ENCODE peak calls at places on chromosome 1, in ten cellular contexts. One of them, this sample, is unnamed.

GRCh38 chr1:218521414-218522169 is 176.5 kb downstream of the TGFB2 start:
- DNase-seq in K562: peak; percentile 65
- DNase-seq in mesenchymal stem cell: no peak
- DNase-seq in neural progenitor cell: peak; percentile 52
- DNase-seq in colonic mucosa: peak; percentile 50
- DNase-seq in endothelial cell of umbilical vein: peak; percentile 65
- DNase-seq in H1: peak; percentile 5
- DNase-seq in HepG2: peak; percentile 45
- DNase-seq in fibroblast of lung: no peak
- DNase-seq in H9: peak; percentile 67
- DNase-seq in this sample: peak; percentile 79

GRCh38 chr1:2826316-2826715 is 24.8 kb upstream of the TTC34 start:
- DNase-seq in H9: no peak
- DNase-seq in fibroblast of lung: no peak
- DNase-seq in neural progenitor cell: no peak
- DNase-seq in HepG2: no peak
- DNase-seq in colonic mucosa: no peak
- DNase-seq in endothelial cell of umbilical vein: no peak
- DNase-seq in K562: no peak
- DNase-seq in mesenchymal stem cell: no peak
- DNase-seq in H1: no peak
- DNase-seq in this sample: no peak

GRCh38 chr1:16038620-16038912 is 5.0 kb upstream of the CLCNKB start:
- DNase-seq in H9: no peak
- DNase-seq in colonic mucosa: no peak
- DNase-seq in mesenchymal stem cell: no peak
- DNase-seq in H1: no peak
- DNase-seq in HepG2: peak; percentile 62
- DNase-seq in K562: peak; percentile 62
- DNase-seq in neural progenitor cell: no peak
- DNase-seq in fibroblast of lung: no peak
- DNase-seq in endothelial cell of umbilical vein: no peak
- DNase-seq in this sample: no peak

GRCh38 chr1:14740016-14740415 is 141.5 kb downstream of the KAZN start:
- DNase-seq in H9: peak; percentile 49
- DNase-seq in H1: no peak
- DNase-seq in K562: no peak
- DNase-seq in HepG2: no peak
- DNase-seq in neural progenitor cell: peak; percentile 62
- DNase-seq in fibroblast of lung: no peak
- DNase-seq in colonic mucosa: no peak
- DNase-seq in mesenchymal stem cell: no peak
- DNase-seq in endothelial cell of umbilical vein: no peak
- DNase-seq in this sample: peak; percentile 63

GRCh38 chr1:35454616-35455015 is 102.6 kb downstream of the KIAA0319L start:
- DNase-seq in HepG2: peak; percentile 23
- DNase-seq in K562: no peak
- DNase-seq in mesenchymal stem cell: peak; percentile 85
- DNase-seq in endothelial cell of umbilical vein: peak; percentile 42
- DNase-seq in fibroblast of lung: peak; percentile 59
- DNase-seq in neural progenitor cell: no peak
- DNase-seq in colonic mucosa: no peak
- DNase-seq in H9: no peak
- DNase-seq in H1: no peak
- DNase-seq in this sample: no peak

GRCh38 chr1:85444381-85444780 is 20.6 kb downstream of the DDAH1 start:
- DNase-seq in fibroblast of lung: peak; percentile 53
- DNase-seq in H1: no peak
- DNase-seq in endothelial cell of umbilical vein: no peak
- DNase-seq in H9: no peak
- DNase-seq in K562: no peak
- DNase-seq in neural progenitor cell: no peak
- DNase-seq in colonic mucosa: no peak
- DNase-seq in HepG2: no peak
- DNase-seq in mesenchymal stem cell: no peak
- DNase-seq in this sample: no peak

GRCh38 chr1:152811050-152811449 is 721 bp upstream of the LCE1B start:
- DNase-seq in K562: no peak
- DNase-seq in endothelial cell of umbilical vein: no peak
- DNase-seq in colonic mucosa: no peak
- DNase-seq in H9: no peak
- DNase-seq in H1: no peak
- DNase-seq in HepG2: no peak
- DNase-seq in mesenchymal stem cell: no peak
- DNase-seq in neural progenitor cell: no peak
- DNase-seq in fibroblast of lung: no peak
- DNase-seq in this sample: no peak

GRCh38 chr1:94617139-94617805 is 75.7 kb upstream of the F3 start:
- DNase-seq in HepG2: no peak
- DNase-seq in H9: no peak
- DNase-seq in fibroblast of lung: peak; percentile 83
- DNase-seq in neural progenitor cell: no peak
- DNase-seq in mesenchymal stem cell: no peak
- DNase-seq in H1: no peak
- DNase-seq in colonic mucosa: no peak
- DNase-seq in K562: no peak
- DNase-seq in endothelial cell of umbilical vein: no peak
- DNase-seq in this sample: no peak

GRCh38 chr1:2180297-2181245 is 14.0 kb downstream of the FAAP20 start:
- DNase-seq in colonic mucosa: no peak
- DNase-seq in HepG2: no peak
- DNase-seq in mesenchymal stem cell: peak; percentile 33
- DNase-seq in fibroblast of lung: no peak
- DNase-seq in K562: peak; percentile 82
- DNase-seq in endothelial cell of umbilical vein: no peak
- DNase-seq in H1: no peak
- DNase-seq in H9: no peak
- DNase-seq in neural progenitor cell: no peak
- DNase-seq in this sample: no peak

GRCh38 chr1:151145158-151146071 is 1.0 kb downstream of the SEMA6C start:
- DNase-seq in H1: no peak
- DNase-seq in K562: no peak
- DNase-seq in neural progenitor cell: peak; percentile 58
- DNase-seq in HepG2: no peak
- DNase-seq in endothelial cell of umbilical vein: peak; percentile 49
- DNase-seq in fibroblast of lung: peak; percentile 4
- DNase-seq in colonic mucosa: no peak
- DNase-seq in H9: no peak
- DNase-seq in mesenchymal stem cell: peak; percentile 46
- DNase-seq in this sample: peak; percentile 63

GRCh38 chr1:168082008-168082876 is 54.5 kb downstream of the GPR161 start:
- DNase-seq in neural progenitor cell: peak; percentile 82
- DNase-seq in H9: peak; percentile 90
- DNase-seq in mesenchymal stem cell: peak; percentile 73
- DNase-seq in endothelial cell of umbilical vein: peak; percentile 81
- DNase-seq in H1: peak; percentile 60
- DNase-seq in K562: peak; percentile 82
- DNase-seq in HepG2: peak; percentile 57
- DNase-seq in colonic mucosa: peak; percentile 81
- DNase-seq in fibroblast of lung: peak; percentile 59
- DNase-seq in this sample: peak; percentile 91

GRCh38 chr1:201332021-201332420 is 45.5 kb downstream of the TNNT2 start:
- DNase-seq in colonic mucosa: no peak
- DNase-seq in fibroblast of lung: no peak
- DNase-seq in HepG2: no peak
- DNase-seq in H1: no peak
- DNase-seq in neural progenitor cell: no peak
- DNase-seq in H9: no peak
- DNase-seq in mesenchymal stem cell: no peak
- DNase-seq in K562: no peak
- DNase-seq in endothelial cell of umbilical vein: no peak
- DNase-seq in this sample: no peak

GRCh38 chr1:243596441-243597183 is 253.4 kb downstream of the AKT3 start:
- DNase-seq in fibroblast of lung: peak; percentile 99
- DNase-seq in H1: no peak
- DNase-seq in colonic mucosa: no peak
- DNase-seq in endothelial cell of umbilical vein: no peak
- DNase-seq in H9: no peak
- DNase-seq in K562: no peak
- DNase-seq in mesenchymal stem cell: peak; percentile 85
- DNase-seq in neural progenitor cell: no peak
- DNase-seq in HepG2: no peak
- DNase-seq in this sample: no peak

GRCh38 chr1:234108921-234109320 is 204.4 kb downstream of the SLC35F3 start:
- DNase-seq in H9: no peak
- DNase-seq in fibroblast of lung: peak; percentile 66
- DNase-seq in neural progenitor cell: no peak
- DNase-seq in colonic mucosa: no peak
- DNase-seq in H1: no peak
- DNase-seq in K562: no peak
- DNase-seq in HepG2: no peak
- DNase-seq in endothelial cell of umbilical vein: no peak
- DNase-seq in mesenchymal stem cell: no peak
- DNase-seq in this sample: no peak

GRCh38 chr1:107692580-107693345 is 272.2 kb downstream of the VAV3 start:
- DNase-seq in H9: no peak
- DNase-seq in neural progenitor cell: no peak
- DNase-seq in colonic mucosa: no peak
- DNase-seq in fibroblast of lung: peak; percentile 24
- DNase-seq in endothelial cell of umbilical vein: no peak
- DNase-seq in HepG2: no peak
- DNase-seq in K562: no peak
- DNase-seq in mesenchymal stem cell: no peak
- DNase-seq in H1: no peak
- DNase-seq in this sample: peak; percentile 60

GRCh38 chr1:233016798-233017197 is 66.4 kb downstream of the NTPCR start:
- DNase-seq in K562: no peak
- DNase-seq in HepG2: no peak
- DNase-seq in mesenchymal stem cell: peak; percentile 57
- DNase-seq in H9: no peak
- DNase-seq in colonic mucosa: no peak
- DNase-seq in endothelial cell of umbilical vein: no peak
- DNase-seq in neural progenitor cell: no peak
- DNase-seq in H1: no peak
- DNase-seq in fibroblast of lung: no peak
- DNase-seq in this sample: no peak

GRCh38 chr1:95496792-95497191 is 262.8 kb downstream of the RWDD3 start:
- DNase-seq in endothelial cell of umbilical vein: no peak
- DNase-seq in HepG2: no peak
- DNase-seq in mesenchymal stem cell: no peak
- DNase-seq in K562: no peak
- DNase-seq in colonic mucosa: no peak
- DNase-seq in H9: no peak
- DNase-seq in fibroblast of lung: no peak
- DNase-seq in neural progenitor cell: no peak
- DNase-seq in H1: no peak
- DNase-seq in this sample: peak; percentile 47

GRCh38 chr1:205504311-205505075 is at the start of gene CDK18:
- DNase-seq in mesenchymal stem cell: peak; percentile 55
- DNase-seq in H9: peak; percentile 97
- DNase-seq in fibroblast of lung: peak; percentile 32
- DNase-seq in neural progenitor cell: peak; percentile 85
- DNase-seq in H1: peak; percentile 69
- DNase-seq in endothelial cell of umbilical vein: no peak
- DNase-seq in colonic mucosa: peak; percentile 95
- DNase-seq in HepG2: peak; percentile 78
- DNase-seq in K562: peak; percentile 68
- DNase-seq in this sample: peak; percentile 90

GRCh38 chr1:168469690-168470089 is 74.1 kb downstream of the XCL2 start:
- DNase-seq in mesenchymal stem cell: peak; percentile 77
- DNase-seq in neural progenitor cell: no peak
- DNase-seq in H1: no peak
- DNase-seq in K562: peak; percentile 60
- DNase-seq in HepG2: no peak
- DNase-seq in endothelial cell of umbilical vein: peak; percentile 17
- DNase-seq in H9: no peak
- DNase-seq in colonic mucosa: peak; percentile 70
- DNase-seq in fibroblast of lung: peak; percentile 94
- DNase-seq in this sample: peak; percentile 41

GRCh38 chr1:118395430-118396001 is 210.5 kb upstream of the SPAG17 start:
- DNase-seq in fibroblast of lung: no peak
- DNase-seq in mesenchymal stem cell: no peak
- DNase-seq in colonic mucosa: no peak
- DNase-seq in HepG2: no peak
- DNase-seq in endothelial cell of umbilical vein: no peak
- DNase-seq in neural progenitor cell: no peak
- DNase-seq in H1: no peak
- DNase-seq in K562: no peak
- DNase-seq in H9: no peak
- DNase-seq in this sample: no peak
- H3K9ac ChIP-seq in fibroblast of lung: no peak overlapping the region
- H3K9ac ChIP-seq in mesenchymal stem cell: no peak overlapping the region
- H3K9ac ChIP-seq in colonic mucosa: no peak overlapping the region
- H3K9ac ChIP-seq in HepG2: no peak overlapping the region
- H3K9ac ChIP-seq in endothelial cell of umbilical vein: no peak overlapping the region
- H3K9ac ChIP-seq in neural progenitor cell: no peak overlapping the region
- H3K9ac ChIP-seq in H1: no peak overlapping the region
- H3K9ac ChIP-seq in K562: no peak overlapping the region
- H3K9ac ChIP-seq in H9: no peak overlapping the region
- H3K9ac ChIP-seq in this sample: no peak overlapping the region

GRCh38 chr1:9294440-9294773 is 1.7 kb downstream of the SPSB1 start:
- DNase-seq in colonic mucosa: no peak
- DNase-seq in mesenchymal stem cell: peak; percentile 88
- DNase-seq in endothelial cell of umbilical vein: peak; percentile 85
- DNase-seq in neural progenitor cell: no peak
- DNase-seq in K562: no peak
- DNase-seq in HepG2: peak; percentile 34
- DNase-seq in H9: no peak
- DNase-seq in H1: no peak
- DNase-seq in fibroblast of lung: peak; percentile 94
- DNase-seq in this sample: no peak
- H3K9ac ChIP-seq in colonic mucosa: peak overlapping the region; percentile 95
- H3K9ac ChIP-seq in mesenchymal stem cell: peak overlapping the region; percentile 95
- H3K9ac ChIP-seq in endothelial cell of umbilical vein: peak overlapping the region; percentile 44
- H3K9ac ChIP-seq in neural progenitor cell: no peak overlapping the region
- H3K9ac ChIP-seq in K562: no peak overlapping the region
- H3K9ac ChIP-seq in HepG2: no peak overlapping the region
- H3K9ac ChIP-seq in H9: no peak overlapping the region
- H3K9ac ChIP-seq in H1: no peak overlapping the region
- H3K9ac ChIP-seq in fibroblast of lung: peak overlapping the region; percentile 86
- H3K9ac ChIP-seq in this sample: no peak overlapping the region

GRCh38 chr1:155044812-155045690 is 6.1 kb upstream of the ADAM15 start:
- DNase-seq in neural progenitor cell: peak; percentile 89
- DNase-seq in K562: peak; percentile 66
- DNase-seq in H9: peak; percentile 87
- DNase-seq in endothelial cell of umbilical vein: peak; percentile 79
- DNase-seq in fibroblast of lung: peak; percentile 66
- DNase-seq in HepG2: peak; percentile 79
- DNase-seq in H1: peak; percentile 73
- DNase-seq in mesenchymal stem cell: peak; percentile 86
- DNase-seq in colonic mucosa: peak; percentile 89
- DNase-seq in this sample: peak; percentile 95
- H3K9ac ChIP-seq in neural progenitor cell: no peak overlapping the region
- H3K9ac ChIP-seq in K562: peak overlapping the region; percentile 59
- H3K9ac ChIP-seq in H9: no peak overlapping the region
- H3K9ac ChIP-seq in endothelial cell of umbilical vein: no peak overlapping the region
- H3K9ac ChIP-seq in fibroblast of lung: no peak overlapping the region
- H3K9ac ChIP-seq in HepG2: no peak overlapping the region
- H3K9ac ChIP-seq in H1: no peak overlapping the region
- H3K9ac ChIP-seq in mesenchymal stem cell: peak overlapping the region; percentile 26
- H3K9ac ChIP-seq in colonic mucosa: peak overlapping the region; percentile 67
- H3K9ac ChIP-seq in this sample: peak overlapping the region; percentile 29

DNA sequence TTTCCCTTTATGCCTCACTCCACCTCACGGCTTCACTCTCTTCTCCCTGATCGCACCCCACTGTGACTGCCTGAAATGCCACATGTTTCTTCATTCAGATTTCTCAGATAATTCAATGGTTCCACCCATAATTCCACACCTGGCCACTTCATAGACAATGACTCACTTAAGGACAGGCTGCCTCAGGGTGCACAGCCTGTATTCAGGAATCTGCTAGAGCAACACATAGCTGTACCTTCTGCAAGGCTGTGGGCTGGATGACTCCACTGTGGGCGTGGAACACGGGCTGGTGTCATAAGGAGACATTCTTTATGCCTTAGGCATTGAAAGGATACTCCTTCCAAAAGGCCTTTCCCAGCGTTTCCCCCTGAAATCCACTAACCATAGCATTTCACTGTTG is 36.1 kb downstream of the L1TD1 start:
- DNase-seq in H1: no peak
- DNase-seq in endothelial cell of umbilical vein: no peak
- DNase-seq in HepG2: no peak
- DNase-seq in H9: no peak
- DNase-seq in neural progenitor cell: no peak
- DNase-seq in colonic mucosa: no peak
- DNase-seq in K562: no peak
- DNase-seq in mesenchymal stem cell: peak; percentile 28
- DNase-seq in fibroblast of lung: peak; percentile 98
- DNase-seq in this sample: peak; percentile 66
- H3K9ac ChIP-seq in H1: no peak overlapping the region
- H3K9ac ChIP-seq in endothelial cell of umbilical vein: no peak overlapping the region
- H3K9ac ChIP-seq in HepG2: no peak overlapping the region
- H3K9ac ChIP-seq in H9: no peak overlapping the region
- H3K9ac ChIP-seq in neural progenitor cell: no peak overlapping the region
- H3K9ac ChIP-seq in colonic mucosa: no peak overlapping the region
- H3K9ac ChIP-seq in K562: no peak overlapping the region
- H3K9ac ChIP-seq in mesenchymal stem cell: no peak overlapping the region
- H3K9ac ChIP-seq in fibroblast of lung: no peak overlapping the region
- H3K9ac ChIP-seq in this sample: no peak overlapping the region